ENCODE peak calls at places on chromosomes 13 and 19, in eight cellular contexts. V, B, P, Y, Q, T, X and E are unnamed samples.

GRCh38 chr13:30033681-30034447 is 183.4 kb upstream of the UBL3 start:
- DNase-seq in V (no peak), B (no peak), P (no peak), Y (no peak), Q (no peak), T (no peak), X (no peak), E (no peak)

GRCh38 chr19:49544154-49544553 is 16.4 kb downstream of the RCN3 start:
- DNase-seq in V (no peak), B (no peak), P (no peak), Y (no peak), Q (no peak), T (no peak), X (no peak), E (no peak)

GRCh38 chr13:106354961-106355360 is 180.5 kb downstream of the EFNB2 start:
- DNase-seq in V (no peak), B (no peak), P (no peak), Y (no peak), Q (no peak), T (no peak), X (no peak), E (no peak)

GRCh38 chr13:51739403-51740112 is 64.4 kb downstream of the DHRS12 start:
- DNase-seq in V (no peak), B (no peak), P (no peak), Y (no peak), Q (no peak), T (no peak), X (no peak), E (no peak)

GRCh38 chr19:7497292-7497691 is 8.5 kb upstream of the PEX11G start:
- DNase-seq in V (no peak), B (no peak), P (no peak), Y (peak; percentile 78), Q (peak; percentile 10), T (no peak), X (no peak), E (no peak)

GRCh38 chr19:16660763-16661479 is at the start of gene TMEM38A:
- DNase-seq in V (peak; percentile 72), B (peak; percentile 60), P (peak; percentile 62), Y (peak; percentile 54), Q (peak; percentile 84), T (peak; percentile 92), X (peak; percentile 82), E (peak; percentile 86)

GRCh38 chr13:94233401-94233800 is 246.1 kb downstream of the DCT start:
- DNase-seq in V (no peak), B (peak; percentile 50), P (peak; percentile 42), Y (no peak), Q (no peak), T (no peak), X (no peak), E (no peak)

GRCh38 chr13:94112227-94112626 is 367.3 kb downstream of the DCT start:
- DNase-seq in V (no peak), B (peak; percentile 42), P (no peak), Y (no peak), Q (no peak), T (no peak), X (no peak), E (no peak)

GRCh38 chr13:54536112-54536511 is 1507.5 kb downstream of the OLFM4 start:
- DNase-seq in V (no peak), B (no peak), P (no peak), Y (peak; percentile 74), Q (no peak), T (no peak), X (no peak), E (no peak)

GRCh38 chr19:55373993-55374757 is 2.5 kb upstream of the TMEM190 start:
- DNase-seq in V (no peak), B (no peak), P (no peak), Y (no peak), Q (no peak), T (no peak), X (no peak), E (no peak)

GRCh38 chr19:5851302-5851701 is at the start of gene FUT3:
- DNase-seq in V (peak; percentile 66), B (no peak), P (no peak), Y (no peak), Q (no peak), T (no peak), X (no peak), E (no peak)

GRCh38 chr13:112972867-112973576 is 4.0 kb downstream of the MCF2L start:
- DNase-seq in V (peak; percentile 53), B (no peak), P (no peak), Y (no peak), Q (peak; percentile 48), T (peak; percentile 64), X (peak; percentile 55), E (no peak)

GRCh38 chr19:40831502-40832430 is 18.5 kb downstream of the CYP2A6 start:
- DNase-seq in V (no peak), B (no peak), P (no peak), Y (no peak), Q (no peak), T (no peak), X (no peak), E (peak; percentile 45)

GRCh38 chr19:46720516-46721239 is 3.8 kb upstream of the PRKD2 start:
- DNase-seq in V (no peak), B (no peak), P (no peak), Y (no peak), Q (peak; percentile 46), T (peak; percentile 75), X (no peak), E (no peak)

GRCh38 chr13:23447927-23448326 is 14.4 kb upstream of the SACS start:
- DNase-seq in V (no peak), B (no peak), P (no peak), Y (no peak), Q (no peak), T (no peak), X (no peak), E (no peak)

GRCh38 chr13:98324105-98324504 is 147.0 kb upstream of the RNF113B start:
- DNase-seq in V (no peak), B (no peak), P (no peak), Y (no peak), Q (no peak), T (no peak), X (no peak), E (no peak)

GRCh38 chr19:34217952-34218817 is 36.2 kb upstream of the GARRE1 start:
- DNase-seq in V (peak; percentile 39), B (no peak), P (no peak), Y (no peak), Q (no peak), T (no peak), X (no peak), E (peak; percentile 57)

GRCh38 chr13:103031332-103031873 is 34.8 kb downstream of the SLC10A2 start:
- DNase-seq in V (no peak), B (no peak), P (no peak), Y (no peak), Q (no peak), T (no peak), X (no peak), E (no peak)

GRCh38 chr19:15072930-15073647 is 8.9 kb upstream of the OR1I1 start:
- DNase-seq in V (no peak), B (no peak), P (no peak), Y (peak; percentile 59), Q (no peak), T (no peak), X (no peak), E (no peak)

GRCh38 chr19:4575978-4576933 is 16.8 kb upstream of the SEMA6B start:
- DNase-seq in V (peak; percentile 74), B (no peak), P (peak; percentile 66), Y (peak; percentile 75), Q (peak; percentile 87), T (peak; percentile 90), X (no peak), E (peak; percentile 33)

GRCh38 chr13:45384474-45385174 is 33.5 kb downstream of the SLC25A30 start:
- DNase-seq in V (no peak), B (no peak), P (no peak), Y (no peak), Q (no peak), T (no peak), X (no peak), E (no peak)

GRCh38 chr13:45385912-45386311 is 32.3 kb downstream of the SLC25A30 start:
- DNase-seq in V (no peak), B (no peak), P (no peak), Y (no peak), Q (no peak), T (no peak), X (no peak), E (no peak)

GRCh38 chr13:45385320-45385719 is 32.9 kb downstream of the SLC25A30 start:
- DNase-seq in V (no peak), B (no peak), P (no peak), Y (no peak), Q (no peak), T (no peak), X (no peak), E (no peak)

GRCh38 chr13:45381196-45381595 is 37.0 kb downstream of the SLC25A30 start:
- DNase-seq in V (no peak), B (no peak), P (no peak), Y (no peak), Q (no peak), T (no peak), X (no peak), E (no peak)
- H3K4me3 ChIP-seq in V (no peak overlapping the region), B (no peak overlapping the region), P (no peak overlapping the region), Y (no peak overlapping the region), Q (no peak overlapping the region), T (no peak overlapping the region), X (no peak overlapping the region), E (no peak overlapping the region)

GRCh38 chr19:10968527-10969081 is 7.8 kb downstream of the SMARCA4 start:
- DNase-seq in V (no peak), B (no peak), P (no peak), Y (no peak), Q (no peak), T (no peak), X (no peak), E (no peak)
- H3K4me3 ChIP-seq in V (no peak overlapping the region), B (no peak overlapping the region), P (no peak overlapping the region), Y (no peak overlapping the region), Q (no peak overlapping the region), T (no peak overlapping the region), X (no peak overlapping the region), E (no peak overlapping the region)

DNA sequence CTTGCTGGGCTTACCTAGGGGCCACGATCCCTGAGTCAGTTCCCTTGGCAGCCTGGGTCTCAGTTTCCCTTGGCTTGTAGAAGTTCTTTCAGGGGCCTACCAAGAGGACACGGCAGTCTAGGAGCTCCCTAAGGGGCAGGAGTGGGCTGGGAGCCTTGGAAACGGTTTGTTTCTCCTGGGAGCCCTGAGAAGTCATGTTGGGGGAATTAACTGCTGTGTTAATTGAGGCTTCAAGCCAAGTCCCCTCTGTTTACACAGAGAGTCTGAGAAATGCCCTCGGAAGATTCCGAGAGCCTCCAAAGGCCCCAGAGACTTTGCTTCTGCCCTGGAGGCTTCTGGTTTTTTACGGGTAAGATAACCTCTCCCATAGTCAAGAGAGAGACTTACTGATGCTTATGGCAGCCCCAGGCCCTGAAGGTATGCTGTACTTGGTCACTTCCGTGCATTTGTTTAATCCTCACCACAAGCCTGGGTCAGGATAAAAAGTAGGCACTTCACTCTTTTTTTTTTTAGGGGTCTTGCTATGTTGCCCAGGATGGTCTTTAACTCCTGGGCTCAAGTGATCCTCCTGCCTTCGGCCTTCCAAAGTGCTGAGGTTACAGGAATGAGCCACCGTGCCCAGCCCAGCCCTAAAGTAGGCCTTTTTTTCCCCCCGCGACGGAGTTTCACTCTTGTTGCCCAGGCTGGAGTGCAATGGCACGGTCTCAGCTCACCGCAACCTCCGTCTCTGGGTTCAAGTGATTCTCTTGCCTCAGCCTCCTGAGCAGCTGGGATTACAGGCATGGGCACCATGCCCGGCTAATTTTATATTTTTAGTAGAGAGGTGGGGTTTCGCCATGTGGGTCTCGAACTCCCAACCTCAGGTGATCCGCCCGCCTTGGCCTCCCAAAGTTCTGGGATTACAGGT is 15.1 kb downstream of the IER2 start:
- DNase-seq in V (no peak), B (no peak), P (no peak), Y (peak; percentile 47), Q (no peak), T (no peak), X (no peak), E (no peak)
- H3K4me3 ChIP-seq in V (no peak overlapping the region), B (no peak overlapping the region), P (no peak overlapping the region), Y (peak overlapping the region; percentile 48), Q (no peak overlapping the region), T (no peak overlapping the region), X (no peak overlapping the region), E (no peak overlapping the region)

GRCh38 chr13:27449081-27449603 is 1.2 kb downstream of the MTIF3 start:
- DNase-seq in V (no peak), B (no peak), P (no peak), Y (peak; percentile 22), Q (no peak), T (no peak), X (no peak), E (no peak)
- H3K4me3 ChIP-seq in V (peak overlapping the region; percentile 64), B (peak overlapping the region; percentile 82), P (no peak overlapping the region), Y (peak overlapping the region; percentile 64), Q (peak overlapping the region; percentile 77), T (peak overlapping the region; percentile 82), X (peak overlapping the region; percentile 84), E (peak overlapping the region; percentile 77)